ENCODE peak calls at places on chromosomes 11 and 22, in five cellular contexts. J is left ventricle myocardium inferior; O is activated T-cell treated with anti-CD3 and anti-CD28 coated beads, Interleukin-2, amount 50 U/mL, for 72 hours; P is Caki2; U is activated T-helper 1 cell treated with anti-CD3 and anti-CD28 coated beads, Interleukin-2, amount 50 U/mL, for 16 hours. M is an unnamed sample.

GRCh38 chr11:29616611-29617010 is 400.2 kb downstream of the KCNA4 start:
- DNase-seq in J (no peak), O (no peak), P (no peak), U (no peak), M (no peak)

GRCh38 chr11:78766997-78767396 is 192.3 kb upstream of the NARS2 start:
- DNase-seq in J (no peak), O (no peak), P (no peak), U (no peak), M (no peak)

GRCh38 chr11:64951529-64951928 is 15.8 kb upstream of the GPHA2 start:
- DNase-seq in J (no peak), O (no peak), P (no peak), U (no peak), M (no peak)

GRCh38 chr11:83480251-83480650 is 194.1 kb upstream of the CCDC90B start:
- DNase-seq in J (no peak), O (no peak), P (peak), U (no peak), M (no peak)

GRCh38 chr11:44777537-44778199 is 50.9 kb downstream of the TSPAN18 start:
- DNase-seq in J (no peak), O (no peak), P (no peak), U (no peak), M (no peak)

GRCh38 chr11:96151501-96151900 is 191.5 kb downstream of the MAML2 start:
- DNase-seq in J (no peak), O (no peak), P (no peak), U (no peak), M (no peak)

GRCh38 chr11:95318459-95318858 is 87.5 kb upstream of the SESN3 start:
- DNase-seq in J (no peak), O (no peak), P (no peak), U (no peak), M (no peak)

GRCh38 chr22:21687685-21688259 is 22.0 kb downstream of the PPIL2 start:
- DNase-seq in J (no peak), O (no peak), P (no peak), U (no peak), M (no peak)

GRCh38 chr11:3782963-3783362 is 14.4 kb downstream of the NUP98 start:
- DNase-seq in J (no peak), O (no peak), P (no peak), U (no peak), M (no peak)

M was measured in omental fat pad.